ENCODE peak calls at places on chromosomes 13 and 19, in four cellular contexts. One of them, this sample, is unnamed.

GRCh38 chr19:4866595-4867424 is 657 bp downstream of the PLIN3 start:
- DNase-seq in tibial nerve: peak
- DNase-seq in right atrium auricular region: peak
- DNase-seq in aorta: peak
- DNase-seq in this sample: peak

GRCh38 chr19:33797821-33798633 is 1.4 kb downstream of the KCTD15 start:
- DNase-seq in aorta: peak
- DNase-seq in tibial nerve: no peak
- DNase-seq in right atrium auricular region: no peak
- DNase-seq in this sample: no peak

GRCh38 chr13:113172419-113172926 is 14.0 kb downstream of the PROZ start:
- DNase-seq in right atrium auricular region: no peak
- DNase-seq in aorta: no peak
- DNase-seq in tibial nerve: no peak
- DNase-seq in this sample: no peak

GRCh38 chr13:34338102-34338501 is 520.2 kb downstream of the RFC3 start:
- DNase-seq in tibial nerve: no peak
- DNase-seq in right atrium auricular region: no peak
- DNase-seq in aorta: no peak
- DNase-seq in this sample: no peak

GRCh38 chr13:100349594-100349993 is 239.0 kb downstream of the GGACT start:
- DNase-seq in aorta: no peak
- DNase-seq in tibial nerve: no peak
- DNase-seq in right atrium auricular region: no peak
- DNase-seq in this sample: no peak

GRCh38 chr13:66844933-66845332 is 385.2 kb downstream of the PCDH9 start:
- DNase-seq in right atrium auricular region: no peak
- DNase-seq in tibial nerve: no peak
- DNase-seq in aorta: no peak
- DNase-seq in this sample: no peak

GRCh38 chr19:4800591-4801081 is 9.1 kb downstream of the FEM1A start:
- DNase-seq in tibial nerve: no peak
- DNase-seq in aorta: no peak
- DNase-seq in right atrium auricular region: no peak
- DNase-seq in this sample: no peak

GRCh38 chr13:94246495-94246894 is 233.0 kb downstream of the DCT start:
- DNase-seq in aorta: no peak
- DNase-seq in tibial nerve: no peak
- DNase-seq in right atrium auricular region: no peak
- DNase-seq in this sample: no peak

GRCh38 chr13:49395416-49396277 is 48.2 kb downstream of the CAB39L start:
- DNase-seq in right atrium auricular region: no peak
- DNase-seq in aorta: peak
- DNase-seq in tibial nerve: no peak
- DNase-seq in this sample: no peak

GRCh38 chr13:112968380-112968909 is 569 bp upstream of the MCF2L start:
- DNase-seq in right atrium auricular region: no peak
- DNase-seq in tibial nerve: no peak
- DNase-seq in aorta: no peak
- DNase-seq in this sample: no peak

GRCh38 chr19:37997911-37998344 is 90.9 kb downstream of the SIPA1L3 start:
- DNase-seq in tibial nerve: no peak
- DNase-seq in aorta: peak
- DNase-seq in right atrium auricular region: no peak
- DNase-seq in this sample: no peak

GRCh38 chr19:52200044-52200443 is 10.2 kb downstream of the PPP2R1A start:
- DNase-seq in aorta: peak
- DNase-seq in right atrium auricular region: peak
- DNase-seq in tibial nerve: no peak
- DNase-seq in this sample: no peak

GRCh38 chr19:10808937-10809655 is 26.9 kb downstream of the TMED1 start:
- DNase-seq in right atrium auricular region: no peak
- DNase-seq in tibial nerve: no peak
- DNase-seq in aorta: no peak
- DNase-seq in this sample: no peak

GRCh38 chr19:35715981-35716734 is 1.6 kb upstream of the KMT2B start:
- DNase-seq in aorta: no peak
- DNase-seq in tibial nerve: no peak
- DNase-seq in right atrium auricular region: peak
- DNase-seq in this sample: peak

GRCh38 chr13:27404680-27405079 is 19.7 kb upstream of the GTF3A start:
- DNase-seq in aorta: no peak
- DNase-seq in right atrium auricular region: no peak
- DNase-seq in tibial nerve: no peak
- DNase-seq in this sample: no peak

GRCh38 chr13:99018418-99019180 is 40.7 kb upstream of the DOCK9 start:
- DNase-seq in aorta: no peak
- DNase-seq in tibial nerve: no peak
- DNase-seq in right atrium auricular region: no peak
- DNase-seq in this sample: no peak

GRCh38 chr13:113491418-113491883 is 940 bp upstream of the DCUN1D2 start:
- DNase-seq in aorta: peak
- DNase-seq in right atrium auricular region: no peak
- DNase-seq in tibial nerve: no peak
- DNase-seq in this sample: no peak

GRCh38 chr19:55704494-55705245 is 29.6 kb downstream of the EPN1 start:
- DNase-seq in aorta: no peak
- DNase-seq in tibial nerve: no peak
- DNase-seq in right atrium auricular region: no peak
- DNase-seq in this sample: no peak

GRCh38 chr13:43360196-43360595 is 336.8 kb downstream of the DNAJC15 start:
- DNase-seq in right atrium auricular region: no peak
- DNase-seq in tibial nerve: no peak
- DNase-seq in aorta: no peak
- DNase-seq in this sample: no peak

GRCh38 chr19:6593651-6594416 is 2.9 kb upstream of the CD70 start:
- DNase-seq in tibial nerve: no peak
- DNase-seq in right atrium auricular region: no peak
- DNase-seq in aorta: no peak
- DNase-seq in this sample: no peak

GRCh38 chr13:31322025-31322424 is 122.2 kb downstream of the B3GLCT start:
- DNase-seq in tibial nerve: no peak
- DNase-seq in aorta: no peak
- DNase-seq in right atrium auricular region: peak
- DNase-seq in this sample: no peak

GRCh38 chr13:89982406-89983085 is 1364.9 kb upstream of the MIR17HG start:
- DNase-seq in right atrium auricular region: no peak
- DNase-seq in aorta: no peak
- DNase-seq in tibial nerve: no peak
- DNase-seq in this sample: no peak

GRCh38 chr13:93620366-93620765 is 393.8 kb downstream of the GPC6 start:
- DNase-seq in right atrium auricular region: no peak
- DNase-seq in tibial nerve: no peak
- DNase-seq in aorta: no peak
- DNase-seq in this sample: no peak

GRCh38 chr19:50003810-50004419 is 21.3 kb downstream of the VRK3 start:
- DNase-seq in right atrium auricular region: peak
- DNase-seq in tibial nerve: no peak
- DNase-seq in aorta: peak
- DNase-seq in this sample: peak

GRCh38 chr19:38679839-38680238 is 32.4 kb downstream of the ACTN4 start:
- DNase-seq in right atrium auricular region: no peak
- DNase-seq in aorta: no peak
- DNase-seq in tibial nerve: no peak
- DNase-seq in this sample: no peak

GRCh38 chr19:10419200-10419645 is 1.1 kb upstream of the PDE4A start:
- DNase-seq in tibial nerve: no peak
- DNase-seq in right atrium auricular region: no peak
- DNase-seq in aorta: no peak
- DNase-seq in this sample: no peak

GRCh38 chr13:42405665-42406390 is 133.9 kb downstream of the AKAP11 start:
- DNase-seq in tibial nerve: no peak
- DNase-seq in aorta: no peak
- DNase-seq in right atrium auricular region: no peak
- DNase-seq in this sample: no peak

GRCh38 chr19:14449321-14449720 is 16.2 kb downstream of the PKN1 start:
- DNase-seq in right atrium auricular region: no peak
- DNase-seq in tibial nerve: no peak
- DNase-seq in aorta: no peak
- DNase-seq in this sample: no peak

GRCh38 chr19:35733180-35734125 is 8.8 kb downstream of the IGFLR1 start:
- DNase-seq in tibial nerve: no peak
- DNase-seq in aorta: no peak
- DNase-seq in right atrium auricular region: no peak
- DNase-seq in this sample: no peak

GRCh38 chr19:48170817-48171347 is 402 bp downstream of the ZSWIM9 start:
- DNase-seq in right atrium auricular region: no peak
- DNase-seq in tibial nerve: no peak
- DNase-seq in aorta: no peak
- DNase-seq in this sample: no peak
- H3K27ac ChIP-seq in right atrium auricular region: peak
- H3K27ac ChIP-seq in tibial nerve: peak
- H3K27ac ChIP-seq in aorta: no peak
- H3K27ac ChIP-seq in this sample: peak

DNA sequence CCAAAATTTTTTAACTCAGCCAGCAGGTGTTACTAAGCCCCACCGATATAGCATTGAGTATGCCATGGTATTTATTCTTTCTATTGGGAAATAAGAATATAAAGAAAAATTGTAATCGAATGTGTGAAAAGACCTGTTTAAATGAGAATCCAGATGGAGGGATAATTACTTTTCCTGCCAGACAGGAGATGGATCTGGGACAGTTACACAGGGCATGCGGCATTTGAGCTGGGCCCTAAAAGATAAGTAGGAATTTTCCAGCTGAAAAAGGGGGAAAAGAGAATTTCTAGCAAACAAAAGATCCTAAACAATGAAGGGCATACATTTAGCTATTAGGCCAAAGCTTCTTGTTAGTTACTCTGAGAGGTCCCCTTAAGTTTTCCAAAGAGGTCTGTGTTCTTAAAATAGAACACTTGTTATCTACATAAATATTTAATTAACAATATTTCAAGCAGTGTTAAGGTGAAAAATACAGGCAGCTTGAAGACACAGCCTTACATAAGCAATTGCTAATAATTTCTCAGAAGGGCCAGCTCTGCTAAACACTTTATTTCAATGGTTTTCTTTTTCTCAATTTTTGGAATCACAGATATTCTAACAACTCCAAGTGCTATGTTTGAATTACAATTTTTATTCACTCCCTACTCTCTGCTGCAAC is 63.7 kb downstream of the TBC1D4 start:
- DNase-seq in right atrium auricular region: no peak
- DNase-seq in aorta: no peak
- DNase-seq in tibial nerve: no peak
- DNase-seq in this sample: no peak
- H3K27ac ChIP-seq in right atrium auricular region: peak
- H3K27ac ChIP-seq in aorta: no peak
- H3K27ac ChIP-seq in tibial nerve: no peak
- H3K27ac ChIP-seq in this sample: no peak

GRCh38 chr13:52991344-52992020 is 37.1 kb upstream of the OLFM4 start:
- DNase-seq in aorta: no peak
- DNase-seq in right atrium auricular region: no peak
- DNase-seq in tibial nerve: no peak
- DNase-seq in this sample: no peak
- H3K27ac ChIP-seq in aorta: no peak
- H3K27ac ChIP-seq in right atrium auricular region: no peak
- H3K27ac ChIP-seq in tibial nerve: no peak
- H3K27ac ChIP-seq in this sample: no peak

DNA sequence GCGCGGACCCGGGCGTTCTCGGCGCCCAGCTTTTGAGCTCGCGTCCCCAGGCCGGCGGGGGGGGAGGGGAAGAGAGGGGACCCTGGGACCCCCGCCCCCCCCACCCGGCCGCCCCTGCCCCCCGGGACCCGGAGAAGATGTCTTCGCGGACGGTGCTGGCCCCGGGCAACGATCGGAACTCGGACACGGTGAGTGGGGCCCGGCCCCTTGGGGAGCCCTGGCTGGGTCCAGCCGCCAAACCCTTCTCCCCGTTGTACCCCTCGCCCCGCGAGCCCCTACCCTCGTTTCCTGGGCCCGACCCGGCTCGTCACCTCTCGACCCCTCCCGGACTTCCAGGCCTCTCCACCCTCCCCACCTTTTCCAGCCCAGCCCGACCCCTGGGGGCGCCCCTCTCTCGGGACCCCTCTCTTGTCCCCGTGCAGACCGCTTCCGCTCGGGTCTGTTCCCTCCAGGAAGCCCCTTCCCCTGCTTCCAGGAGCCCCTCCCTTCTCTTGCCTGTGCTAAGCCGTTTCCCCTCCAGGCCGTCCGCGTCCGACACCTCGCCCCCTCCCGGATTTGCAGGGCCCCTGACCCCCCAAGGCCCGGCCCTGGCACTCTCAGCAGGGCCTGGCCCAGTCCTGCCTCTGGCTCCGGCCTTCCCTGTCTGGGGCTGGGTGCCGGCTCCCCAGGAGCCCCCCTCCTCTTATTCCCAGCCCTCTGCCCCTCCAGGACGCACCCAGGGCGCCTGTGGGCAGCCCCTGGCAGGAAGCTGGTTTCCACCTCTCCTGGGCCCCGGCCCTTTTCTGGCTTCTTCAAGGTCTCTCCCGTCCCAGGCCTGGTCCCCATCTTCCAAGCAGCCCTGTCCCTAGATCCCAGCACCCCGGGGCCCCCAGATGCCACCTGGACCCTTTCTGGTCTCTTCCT is 632 bp downstream of the MARK4 start:
- DNase-seq in tibial nerve: no peak
- DNase-seq in aorta: peak
- DNase-seq in right atrium auricular region: no peak
- DNase-seq in this sample: peak
- H3K27ac ChIP-seq in tibial nerve: peak
- H3K27ac ChIP-seq in aorta: no peak
- H3K27ac ChIP-seq in right atrium auricular region: peak
- H3K27ac ChIP-seq in this sample: peak

DNA sequence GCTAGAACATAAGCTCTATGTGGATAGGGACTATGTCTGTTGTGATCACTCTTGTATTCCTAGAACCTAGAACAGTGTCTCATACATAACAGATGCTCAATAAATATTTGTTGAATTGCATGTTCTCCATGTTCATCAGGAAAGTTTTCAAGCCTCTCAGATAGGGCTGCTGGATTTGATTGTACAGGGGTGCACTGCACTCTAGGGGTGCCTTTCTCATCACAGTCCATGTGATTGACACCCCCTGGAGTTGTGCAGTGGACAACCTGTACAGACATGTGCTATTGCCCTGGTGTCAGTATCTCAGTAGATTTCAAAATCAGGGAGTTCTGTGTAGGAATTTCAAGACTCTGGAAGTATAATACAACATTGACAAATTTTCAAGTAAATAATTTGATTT is 58.9 kb downstream of the MBNL2 start:
- DNase-seq in aorta: no peak
- DNase-seq in tibial nerve: no peak
- DNase-seq in right atrium auricular region: no peak
- DNase-seq in this sample: no peak
- H3K27ac ChIP-seq in aorta: peak
- H3K27ac ChIP-seq in tibial nerve: peak
- H3K27ac ChIP-seq in right atrium auricular region: no peak
- H3K27ac ChIP-seq in this sample: no peak

DNA sequence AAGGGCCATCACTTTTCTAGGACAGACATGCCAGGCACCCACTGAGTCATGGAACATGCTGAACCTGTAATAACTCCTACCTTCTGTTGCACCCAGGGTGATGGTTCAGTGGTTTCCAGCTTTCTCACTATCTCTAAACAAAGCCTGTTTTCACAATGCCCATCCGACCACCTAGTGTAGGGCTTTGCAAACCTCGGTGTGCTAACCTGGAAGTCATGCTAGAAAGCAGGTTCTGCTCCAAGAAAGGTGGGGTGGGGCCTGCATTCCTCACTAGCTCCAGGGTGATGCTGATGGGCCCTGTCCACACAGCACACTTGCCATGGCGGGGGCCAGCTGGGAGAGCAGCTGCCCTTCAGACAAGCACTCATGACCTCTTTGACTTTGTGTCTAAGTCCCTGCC is 43.4 kb downstream of the COL4A2 start:
- DNase-seq in aorta: no peak
- DNase-seq in tibial nerve: no peak
- DNase-seq in right atrium auricular region: no peak
- DNase-seq in this sample: no peak
- H3K27ac ChIP-seq in aorta: peak
- H3K27ac ChIP-seq in tibial nerve: peak
- H3K27ac ChIP-seq in right atrium auricular region: peak
- H3K27ac ChIP-seq in this sample: no peak